ENCODE peak calls at places on chromosomes 12 and 14, in eight cellular contexts. One of them, this sample, is unnamed.

GRCh38 chr14:32038876-32039275 is 38.2 kb upstream of the ARHGAP5 start:
- DNase-seq in Peyer's patch: no peak
- DNase-seq in upper lobe of right lung: no peak
- DNase-seq in brain microvascular endothelial cell: no peak
- DNase-seq in T-helper 9 cell: no peak
- DNase-seq in kidney glomerular epithelial cell: no peak
- DNase-seq in A172: no peak
- DNase-seq in HEK293T: peak; percentile 7
- DNase-seq in this sample: no peak

GRCh38 chr12:57533108-57533507 is 10.5 kb downstream of the MBD6 start:
- DNase-seq in HEK293T: no peak
- DNase-seq in kidney glomerular epithelial cell: no peak
- DNase-seq in T-helper 9 cell: no peak
- DNase-seq in Peyer's patch: no peak
- DNase-seq in A172: no peak
- DNase-seq in brain microvascular endothelial cell: no peak
- DNase-seq in upper lobe of right lung: no peak
- DNase-seq in this sample: no peak

GRCh38 chr14:57470909-57471308 is 22.7 kb downstream of the CCDC198 start:
- DNase-seq in upper lobe of right lung: no peak
- DNase-seq in brain microvascular endothelial cell: no peak
- DNase-seq in kidney glomerular epithelial cell: no peak
- DNase-seq in Peyer's patch: no peak
- DNase-seq in T-helper 9 cell: no peak
- DNase-seq in A172: no peak
- DNase-seq in HEK293T: no peak
- DNase-seq in this sample: no peak

GRCh38 chr14:51908086-51908485 is 47.7 kb downstream of the GNG2 start:
- DNase-seq in upper lobe of right lung: no peak
- DNase-seq in kidney glomerular epithelial cell: no peak
- DNase-seq in HEK293T: no peak
- DNase-seq in brain microvascular endothelial cell: peak; percentile 24
- DNase-seq in T-helper 9 cell: no peak
- DNase-seq in A172: no peak
- DNase-seq in Peyer's patch: no peak
- DNase-seq in this sample: no peak

GRCh38 chr12:122517877-122518276 is 8.9 kb downstream of the RSRC2 start:
- DNase-seq in A172: peak; percentile 95
- DNase-seq in Peyer's patch: no peak
- DNase-seq in brain microvascular endothelial cell: peak; percentile 97
- DNase-seq in T-helper 9 cell: no peak
- DNase-seq in HEK293T: no peak
- DNase-seq in kidney glomerular epithelial cell: peak; percentile 81
- DNase-seq in upper lobe of right lung: no peak
- DNase-seq in this sample: no peak

GRCh38 chr12:123390415-123391093 is 6.6 kb downstream of the KMT5A start:
- DNase-seq in brain microvascular endothelial cell: no peak
- DNase-seq in A172: no peak
- DNase-seq in HEK293T: no peak
- DNase-seq in Peyer's patch: no peak
- DNase-seq in T-helper 9 cell: no peak
- DNase-seq in kidney glomerular epithelial cell: no peak
- DNase-seq in upper lobe of right lung: no peak
- DNase-seq in this sample: no peak

GRCh38 chr14:89721991-89722390 is 232.5 kb downstream of the EFCAB11 start:
- DNase-seq in brain microvascular endothelial cell: no peak
- DNase-seq in HEK293T: no peak
- DNase-seq in Peyer's patch: peak; percentile 50
- DNase-seq in A172: no peak
- DNase-seq in upper lobe of right lung: no peak
- DNase-seq in T-helper 9 cell: no peak
- DNase-seq in kidney glomerular epithelial cell: no peak
- DNase-seq in this sample: no peak

GRCh38 chr12:93886533-93887511 is 209.6 kb downstream of the CRADD start:
- DNase-seq in T-helper 9 cell: no peak
- DNase-seq in brain microvascular endothelial cell: peak; percentile 73
- DNase-seq in HEK293T: peak; percentile 71
- DNase-seq in Peyer's patch: no peak
- DNase-seq in upper lobe of right lung: no peak
- DNase-seq in A172: peak; percentile 95
- DNase-seq in kidney glomerular epithelial cell: no peak
- DNase-seq in this sample: peak; percentile 30